ENCODE peak calls at places on chromosomes 11 and 22, in four cellular contexts. One of them, this sample, is unnamed.

GRCh38 chr11:77053217-77054013 is 13.4 kb upstream of the CAPN5 start:
- DNase-seq in kidney: no peak
- DNase-seq in ovary: no peak
- DNase-seq in PC-9: no peak
- DNase-seq in this sample: no peak

GRCh38 chr22:38114484-38115398 is 4.3 kb upstream of the BAIAP2L2 start:
- DNase-seq in kidney: peak; percentile 93
- DNase-seq in ovary: peak; percentile 90
- DNase-seq in PC-9: peak; percentile 90
- DNase-seq in this sample: peak; percentile 90

GRCh38 chr11:120337896-120338840 is 2.0 kb downstream of the ARHGEF12 start:
- DNase-seq in kidney: no peak
- DNase-seq in ovary: no peak
- DNase-seq in PC-9: no peak
- DNase-seq in this sample: no peak

GRCh38 chr22:19515654-19516377 is 8.4 kb downstream of the CLDN5 start:
- DNase-seq in kidney: no peak
- DNase-seq in ovary: no peak
- DNase-seq in PC-9: no peak
- DNase-seq in this sample: no peak

GRCh38 chr22:19524170-19525115 is at the start of gene CLDN5:
- DNase-seq in kidney: no peak
- DNase-seq in ovary: no peak
- DNase-seq in PC-9: no peak
- DNase-seq in this sample: no peak

GRCh38 chr11:94545641-94546470 is 2.1 kb downstream of the FUT4 start:
- DNase-seq in kidney: no peak
- DNase-seq in ovary: no peak
- DNase-seq in PC-9: no peak
- DNase-seq in this sample: no peak

GRCh38 chr22:29470159-29470855 is 9.7 kb upstream of the NEFH start:
- DNase-seq in kidney: peak; percentile 80
- DNase-seq in ovary: peak; percentile 55
- DNase-seq in PC-9: peak; percentile 48
- DNase-seq in this sample: peak; percentile 82

GRCh38 chr11:6475936-6476335 is 2.2 kb upstream of the TRIM3 start:
- DNase-seq in kidney: no peak
- DNase-seq in ovary: no peak
- DNase-seq in PC-9: no peak
- DNase-seq in this sample: no peak

GRCh38 chr11:65217441-65218423 is 36.0 kb downstream of the CAPN1 start:
- DNase-seq in kidney: no peak
- DNase-seq in ovary: no peak
- DNase-seq in PC-9: no peak
- DNase-seq in this sample: no peak

GRCh38 chr11:62694455-62695167 is 5.3 kb upstream of the LRRN4CL start:
- DNase-seq in kidney: no peak
- DNase-seq in ovary: peak; percentile 79
- DNase-seq in PC-9: peak; percentile 55
- DNase-seq in this sample: peak; percentile 85

GRCh38 chr11:45798793-45799441 is 6.0 kb upstream of the SLC35C1 start:
- DNase-seq in kidney: no peak
- DNase-seq in ovary: no peak
- DNase-seq in PC-9: no peak
- DNase-seq in this sample: no peak

GRCh38 chr22:25282671-25283561 is 63.5 kb downstream of the CRYBB2 start:
- DNase-seq in kidney: no peak
- DNase-seq in ovary: no peak
- DNase-seq in PC-9: no peak
- DNase-seq in this sample: no peak

GRCh38 chr11:2308713-2309112 is 6.9 kb downstream of the TSPAN32 start:
- DNase-seq in kidney: peak; percentile 54
- DNase-seq in ovary: no peak
- DNase-seq in PC-9: no peak
- DNase-seq in this sample: no peak

GRCh38 chr11:66068154-66068821 is 1.8 kb upstream of the PACS1 start:
- DNase-seq in kidney: no peak
- DNase-seq in ovary: peak; percentile 81
- DNase-seq in PC-9: peak; percentile 82
- DNase-seq in this sample: peak; percentile 78

GRCh38 chr11:121841487-121842167 is 274.4 kb downstream of the BLID start:
- DNase-seq in kidney: no peak
- DNase-seq in ovary: no peak
- DNase-seq in PC-9: no peak
- DNase-seq in this sample: no peak

GRCh38 chr11:111975076-111975806 is 38.1 kb downstream of the DIXDC1 start:
- DNase-seq in kidney: no peak
- DNase-seq in ovary: no peak
- DNase-seq in PC-9: no peak
- DNase-seq in this sample: no peak

GRCh38 chr11:117618956-117619355 is 178.1 kb downstream of the DSCAML1 start:
- DNase-seq in kidney: no peak
- DNase-seq in ovary: no peak
- DNase-seq in PC-9: no peak
- DNase-seq in this sample: no peak

GRCh38 chr11:2777871-2778629 is 78.3 kb upstream of the KCNQ1OT1 start:
- DNase-seq in kidney: peak; percentile 72
- DNase-seq in ovary: peak; percentile 58
- DNase-seq in PC-9: no peak
- DNase-seq in this sample: no peak

GRCh38 chr22:31754813-31755212 is 994 bp downstream of the DEPDC5 start:
- DNase-seq in kidney: no peak
- DNase-seq in ovary: no peak
- DNase-seq in PC-9: no peak
- DNase-seq in this sample: no peak

GRCh38 chr11:86185346-86185745 is 59.2 kb upstream of the EED start:
- DNase-seq in kidney: no peak
- DNase-seq in ovary: no peak
- DNase-seq in PC-9: no peak
- DNase-seq in this sample: no peak

GRCh38 chr22:29018293-29019189 is 43.1 kb downstream of the C22orf31 start:
- DNase-seq in kidney: no peak
- DNase-seq in ovary: no peak
- DNase-seq in PC-9: no peak
- DNase-seq in this sample: no peak

GRCh38 chr11:72179049-72179803 is 12.7 kb upstream of the FOLR1 start:
- DNase-seq in kidney: no peak
- DNase-seq in ovary: no peak
- DNase-seq in PC-9: no peak
- DNase-seq in this sample: no peak

GRCh38 chr11:113113801-113114451 is 152.7 kb downstream of the NCAM1 start:
- DNase-seq in kidney: no peak
- DNase-seq in ovary: no peak
- DNase-seq in PC-9: no peak
- DNase-seq in this sample: no peak

GRCh38 chr11:5705688-5706087 is 16.1 kb downstream of the TRIM22 start:
- DNase-seq in kidney: no peak
- DNase-seq in ovary: no peak
- DNase-seq in PC-9: no peak
- DNase-seq in this sample: no peak

GRCh38 chr11:44015624-44016007 is 32.2 kb upstream of the ACCSL start:
- DNase-seq in kidney: no peak
- DNase-seq in ovary: no peak
- DNase-seq in PC-9: no peak
- DNase-seq in this sample: no peak

GRCh38 chr11:123239371-123240150 is 44.5 kb upstream of the CLMP start:
- DNase-seq in kidney: no peak
- DNase-seq in ovary: no peak
- DNase-seq in PC-9: no peak
- DNase-seq in this sample: no peak

GRCh38 chr11:12007230-12007593 is 1.2 kb downstream of the DKK3 start:
- DNase-seq in kidney: no peak
- DNase-seq in ovary: no peak
- DNase-seq in PC-9: no peak
- DNase-seq in this sample: no peak

GRCh38 chr11:64611961-64612646 is 21.1 kb downstream of the SLC22A12 start:
- DNase-seq in kidney: no peak
- DNase-seq in ovary: no peak
- DNase-seq in PC-9: no peak
- DNase-seq in this sample: no peak

GRCh38 chr11:110992481-110992880 is 253.0 kb upstream of the POU2AF2 start:
- DNase-seq in kidney: no peak
- DNase-seq in ovary: no peak
- DNase-seq in PC-9: no peak
- DNase-seq in this sample: no peak

GRCh38 chr11:118209037-118209436 is 15.8 kb downstream of the JAML start:
- DNase-seq in kidney: no peak
- DNase-seq in ovary: no peak
- DNase-seq in PC-9: no peak
- DNase-seq in this sample: no peak

GRCh38 chr11:97607301-97608000 is 1217.6 kb downstream of the JRKL start:
- DNase-seq in kidney: no peak
- DNase-seq in ovary: no peak
- DNase-seq in PC-9: no peak
- DNase-seq in this sample: no peak

GRCh38 chr11:97610854-97611253 is 1221.0 kb downstream of the JRKL start:
- DNase-seq in kidney: no peak
- DNase-seq in ovary: no peak
- DNase-seq in PC-9: no peak
- DNase-seq in this sample: no peak

GRCh38 chr11:97610000-97610399 is 1220.2 kb downstream of the JRKL start:
- DNase-seq in kidney: no peak
- DNase-seq in ovary: no peak
- DNase-seq in PC-9: no peak
- DNase-seq in this sample: no peak

GRCh38 chr11:97614571-97614970 is 1224.8 kb downstream of the JRKL start:
- DNase-seq in kidney: no peak
- DNase-seq in ovary: no peak
- DNase-seq in PC-9: no peak
- DNase-seq in this sample: no peak

GRCh38 chr11:97611345-97611744 is 1221.5 kb downstream of the JRKL start:
- DNase-seq in kidney: no peak
- DNase-seq in ovary: no peak
- DNase-seq in PC-9: no peak
- DNase-seq in this sample: no peak
- H3K9me3 ChIP-seq in kidney: no peaks in the 10 kb centered on the region
- H3K9me3 ChIP-seq in ovary: no peaks in the 10 kb centered on the region
- H3K9me3 ChIP-seq in PC-9: no peaks in the 10 kb centered on the region
- H3K9me3 ChIP-seq in this sample: no peaks in the 10 kb centered on the region

DNA sequence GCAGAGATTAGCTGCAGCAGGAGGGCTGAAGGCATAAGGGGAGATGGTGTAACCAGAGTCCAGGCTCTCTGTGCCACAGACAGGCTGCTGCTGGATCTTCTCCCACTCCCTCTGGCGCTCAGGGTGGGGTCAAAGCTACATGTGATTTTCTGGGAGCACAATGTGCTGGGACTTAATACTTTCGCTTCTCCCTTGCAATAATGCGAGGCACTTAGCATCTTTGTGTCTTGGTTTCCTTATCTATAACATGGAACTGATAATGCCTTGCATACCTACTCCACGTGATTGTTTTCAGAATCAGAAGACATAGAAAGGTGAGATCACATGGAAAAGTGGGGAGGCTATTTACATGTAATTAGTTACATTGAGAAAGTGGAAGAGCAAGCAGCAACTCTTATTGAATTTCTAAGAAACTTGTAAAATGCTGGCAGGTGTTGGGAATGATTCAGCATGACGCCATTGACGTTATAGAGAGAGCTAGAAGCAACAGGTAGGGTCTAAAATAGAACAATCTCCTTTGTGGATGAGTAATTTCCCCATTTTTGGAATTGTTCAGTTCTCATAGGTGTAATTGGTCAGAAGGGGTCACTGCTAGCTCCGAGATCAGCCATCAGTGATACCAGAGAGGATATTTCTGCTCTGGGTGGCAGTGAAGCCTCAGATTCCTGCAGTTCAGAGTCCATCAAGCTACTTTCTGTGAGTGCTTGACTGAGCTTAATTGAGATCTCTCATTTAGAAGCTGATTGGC is 8.2 kb upstream of the OR9I1 start:
- DNase-seq in kidney: no peak
- DNase-seq in ovary: no peak
- DNase-seq in PC-9: no peak
- DNase-seq in this sample: no peak
- H3K9me3 ChIP-seq in kidney: no peaks in the 10 kb centered on the region
- H3K9me3 ChIP-seq in ovary: no peaks in the 10 kb centered on the region
- H3K9me3 ChIP-seq in PC-9: no peaks in the 10 kb centered on the region
- H3K9me3 ChIP-seq in this sample: no peaks in the 10 kb centered on the region

GRCh38 chr11:107882095-107882820 is 23.7 kb upstream of the SLC35F2 start:
- DNase-seq in kidney: no peak
- DNase-seq in ovary: no peak
- DNase-seq in PC-9: peak; percentile 25
- DNase-seq in this sample: no peak
- H3K9me3 ChIP-seq in kidney: no peaks in the 10 kb centered on the region
- H3K9me3 ChIP-seq in ovary: peaks cover 3% of the 10 kb centered on the region
- H3K9me3 ChIP-seq in PC-9: no peaks in the 10 kb centered on the region
- H3K9me3 ChIP-seq in this sample: no peaks in the 10 kb centered on the region

GRCh38 chr11:134758342-134758931 is 346.4 kb upstream of the B3GAT1 start:
- DNase-seq in kidney: no peak
- DNase-seq in ovary: no peak
- DNase-seq in PC-9: no peak
- DNase-seq in this sample: no peak

GRCh38 chr11:134755535-134755934 is 343.5 kb upstream of the B3GAT1 start:
- DNase-seq in kidney: no peak
- DNase-seq in ovary: no peak
- DNase-seq in PC-9: no peak
- DNase-seq in this sample: no peak

GRCh38 chr11:134754823-134755198 is 342.8 kb upstream of the B3GAT1 start:
- DNase-seq in kidney: no peak
- DNase-seq in ovary: no peak
- DNase-seq in PC-9: no peak
- DNase-seq in this sample: no peak

GRCh38 chr11:134757633-134758032 is 345.6 kb upstream of the B3GAT1 start:
- DNase-seq in kidney: no peak
- DNase-seq in ovary: no peak
- DNase-seq in PC-9: no peak
- DNase-seq in this sample: no peak

GRCh38 chr11:134756811-134757540 is 344.9 kb upstream of the B3GAT1 start:
- DNase-seq in kidney: no peak
- DNase-seq in ovary: no peak
- DNase-seq in PC-9: no peak
- DNase-seq in this sample: no peak
- H3K9me3 ChIP-seq in kidney: no peaks in the 10 kb centered on the region
- H3K9me3 ChIP-seq in ovary: no peaks in the 10 kb centered on the region
- H3K9me3 ChIP-seq in PC-9: no peaks in the 10 kb centered on the region
- H3K9me3 ChIP-seq in this sample: no peaks in the 10 kb centered on the region

This sample was measured in transverse colon.